ENCODE peak calls at places on chromosome 18, in seven cellular contexts. Q is A549, F is Peyer's patch, X is NB4, J is uterus, A is tibial nerve, H is body of pancreas. U is an unnamed sample.

GRCh38 chr18:27862056-27862682 is 314.8 kb downstream of the CDH2 start:
- DNase-seq in Q (no peak), F (no peak), X (no peak), J (no peak), A (no peak), H (no peak), U (no peak)

GRCh38 chr18:159037-159652 is 788 bp downstream of the USP14 start:
- DNase-seq in Q (peak), F (no peak), X (peak), J (no peak), A (no peak), H (no peak), U (no peak)

GRCh38 chr18:10726198-10727068 is 200.6 kb downstream of the NAPG start:
- DNase-seq in Q (no peak), F (no peak), X (no peak), J (no peak), A (no peak), H (peak), U (no peak)

GRCh38 chr18:9684901-9685738 is 23.0 kb upstream of the RAB31 start:
- DNase-seq in Q (no peak), F (no peak), X (peak), J (peak), A (no peak), H (no peak), U (peak)

GRCh38 chr18:57910817-57911216 is 107.7 kb upstream of the ATP8B1 start:
- DNase-seq in Q (peak), F (no peak), X (peak), J (no peak), A (no peak), H (no peak), U (no peak)

GRCh38 chr18:48139427-48140347 is 209.2 kb upstream of the SMAD2 start:
- DNase-seq in Q (no peak), F (peak), X (no peak), J (no peak), A (no peak), H (peak), U (no peak)

GRCh38 chr18:25686960-25687520 is 335.1 kb upstream of the ZNF521 start:
- DNase-seq in Q (no peak), F (no peak), X (no peak), J (no peak), A (no peak), H (no peak), U (no peak)

GRCh38 chr18:7158201-7158600 is 40.6 kb upstream of the LAMA1 start:
- DNase-seq in Q (no peak), F (no peak), X (no peak), J (no peak), A (no peak), H (no peak), U (no peak)

GRCh38 chr18:63141777-63142176 is 177.8 kb downstream of the BCL2 start:
- DNase-seq in Q (no peak), F (no peak), X (peak), J (no peak), A (no peak), H (no peak), U (no peak)
- TF ChIP-seq POLR2A in Q (no peak), F (no peak), X (no peak), J (no peak), A (no peak), H (no peak), U (no peak)

DNA sequence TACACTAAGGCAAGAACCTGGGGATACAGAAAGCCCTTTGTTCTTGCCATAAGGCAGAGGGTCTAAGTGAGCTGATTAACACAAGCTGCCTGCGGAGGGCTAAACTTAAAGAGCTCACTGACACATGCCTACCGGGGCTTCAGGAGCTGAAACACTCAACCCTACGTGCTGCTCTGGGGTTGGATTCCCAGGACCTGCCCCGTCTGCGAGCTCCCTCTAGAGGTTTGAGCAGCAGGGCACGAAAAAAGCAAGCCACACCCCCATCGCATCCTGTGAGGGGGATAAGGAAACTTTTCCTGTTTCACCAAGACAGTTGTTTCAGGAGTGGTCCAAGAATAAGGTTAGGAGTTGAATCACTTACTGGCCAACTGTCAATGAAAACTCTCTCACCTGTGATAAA is 562.1 kb downstream of the TMX3 start:
- DNase-seq in Q (no peak), F (no peak), X (peak), J (no peak), A (no peak), H (no peak), U (no peak)
- TF ChIP-seq CTCF in Q (no peak), F (no peak), X (peak), J (no peak), A (no peak), H (no peak), U (no peak)

GRCh38 chr18:31591628-31592027 is at the start of gene TTR:
- DNase-seq in Q (no peak), F (no peak), X (no peak), J (no peak), A (no peak), H (peak), U (no peak)
- H3K4me3 ChIP-seq in Q (no peak), F (peak), X (no peak), J (no peak), A (no peak), H (no peak), U (no peak)

GRCh38 chr18:74289946-74290478 is 1.8 kb downstream of the CYB5A start:
- DNase-seq in Q (no peak), F (no peak), X (no peak), J (no peak), A (no peak), H (no peak), U (no peak)

GRCh38 chr18:74294526-74294925 is 2.8 kb upstream of the CYB5A start:
- DNase-seq in Q (no peak), F (no peak), X (no peak), J (peak), A (no peak), H (no peak), U (no peak)

GRCh38 chr18:74290831-74291770 is 662 bp downstream of the CYB5A start:
- DNase-seq in Q (no peak), F (peak), X (peak), J (peak), A (no peak), H (peak), U (no peak)

GRCh38 chr18:74292541-74292858 is 737 bp upstream of the CYB5A start:
- DNase-seq in Q (no peak), F (no peak), X (no peak), J (no peak), A (no peak), H (no peak), U (no peak)

GRCh38 chr18:74291771-74292540 is at the start of gene CYB5A:
- DNase-seq in Q (peak), F (peak), X (peak), J (peak), A (peak), H (peak), U (peak)
- TF ChIP-seq POLR2A in Q (peak), F (peak), X (peak), J (peak), A (peak), H (peak), U (no peak)

GRCh38 chr18:63907649-63908048 is at the start of gene SERPINB10:
- DNase-seq in Q (no peak), F (no peak), X (peak), J (no peak), A (no peak), H (no peak), U (no peak)

GRCh38 chr18:63908858-63909257 is 1.1 kb downstream of the SERPINB10 start:
- DNase-seq in Q (no peak), F (no peak), X (no peak), J (no peak), A (no peak), H (no peak), U (no peak)

GRCh38 chr18:63905361-63905760 is 2.4 kb upstream of the SERPINB10 start:
- DNase-seq in Q (no peak), F (no peak), X (no peak), J (no peak), A (no peak), H (no peak), U (no peak)

GRCh38 chr18:63904694-63905093 is 3.1 kb upstream of the SERPINB10 start:
- DNase-seq in Q (no peak), F (no peak), X (no peak), J (no peak), A (no peak), H (no peak), U (no peak)

GRCh38 chr18:63903981-63904570 is 3.7 kb upstream of the SERPINB10 start:
- DNase-seq in Q (no peak), F (no peak), X (no peak), J (no peak), A (no peak), H (no peak), U (no peak)
- TF ChIP-seq CTCF in Q (no peak), F (no peak), X (no peak), J (no peak), A (no peak), H (no peak), U (no peak)

DNA sequence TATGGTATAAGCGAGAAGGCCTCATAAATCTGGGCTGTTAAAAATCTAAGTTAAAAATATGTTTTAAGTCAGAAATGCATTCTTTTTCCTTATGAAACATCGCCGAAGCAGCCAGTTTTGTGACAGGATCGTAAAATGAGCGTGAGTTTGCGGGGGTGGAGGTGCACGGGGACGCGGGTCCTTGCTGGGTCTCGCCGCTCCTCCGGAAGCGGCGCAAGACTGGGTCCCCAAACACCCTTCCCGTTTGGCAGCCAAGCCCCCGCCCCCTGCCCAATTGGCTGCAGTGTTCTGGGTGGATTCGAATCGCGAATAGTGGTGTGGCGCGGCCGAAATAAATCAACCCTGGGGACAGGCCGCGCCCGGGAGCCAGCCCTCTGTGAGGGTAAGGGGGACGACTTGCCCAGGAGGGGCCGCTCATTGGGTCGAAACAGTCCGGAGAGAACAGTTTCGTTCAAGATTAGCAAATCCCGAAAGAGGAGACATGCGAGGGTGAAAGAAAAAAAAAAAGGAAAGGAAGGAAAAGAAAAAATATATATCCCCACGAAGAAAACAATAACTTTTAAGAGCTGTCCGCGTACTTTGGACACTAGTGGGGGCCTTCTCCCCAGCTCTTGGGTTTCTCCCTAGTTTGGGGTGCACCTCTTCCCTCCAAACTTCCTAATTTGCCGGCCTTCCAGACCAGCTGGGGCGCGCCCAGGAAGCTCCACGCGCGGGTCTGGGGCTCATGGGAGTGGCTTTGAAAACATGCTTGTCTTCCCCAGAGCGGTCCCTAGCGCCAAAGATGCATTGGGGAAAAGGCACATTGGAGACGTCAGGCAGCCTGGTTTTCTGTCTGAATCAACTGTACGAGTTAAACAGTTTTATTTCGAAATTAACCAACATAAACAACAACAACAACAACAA is 3.1 kb upstream of the GATA6 start:
- DNase-seq in Q (peak), F (peak), X (no peak), J (peak), A (no peak), H (peak), U (peak)
- H3K4me3 ChIP-seq in Q (no peak), F (peak), X (no peak), J (peak), A (no peak), H (no peak), U (no peak)

GRCh38 chr18:62450546-62451395 is 72.1 kb upstream of the ZCCHC2 start:
- DNase-seq in Q (peak), F (peak), X (peak), J (peak), A (peak), H (peak), U (peak)
- TF ChIP-seq POLR2A in Q (no peak), F (no peak), X (no peak), J (no peak), A (no peak), H (no peak), U (no peak)

U was measured in lower leg skin.